ENCODE peak calls at places on chromosomes 1 and 21, in six cellular contexts. U, N, B, O, C and V are unnamed samples.

GRCh38 chr21:36706951-36707762 is 8.2 kb downstream of the SIM2 start:
- DNase-seq in B (no peak), N (peak), O (no peak), C (peak), U (peak), V (no peak)

GRCh38 chr1:12601690-12602632 is 16.0 kb downstream of the DHRS3 start:
- DNase-seq in N (peak), C (no peak), U (peak), B (peak), O (no peak), V (no peak)

GRCh38 chr1:219066098-219066497 is 107.6 kb upstream of the LYPLAL1 start:
- DNase-seq in N (no peak), U (no peak), C (no peak), O (no peak), B (no peak), V (no peak)

GRCh38 chr1:37718901-37719571 is 26.7 kb downstream of the CDCA8 start:
- DNase-seq in O (no peak), B (no peak), U (no peak), C (no peak), N (no peak), V (no peak)

GRCh38 chr1:164265232-164265631 is 293.8 kb upstream of the PBX1 start:
- DNase-seq in O (no peak), N (no peak), B (no peak), U (no peak), C (no peak), V (no peak)

GRCh38 chr1:192877283-192877886 is 68.5 kb downstream of the RGS2 start:
- DNase-seq in B (peak), C (no peak), O (no peak), U (no peak), N (no peak), V (no peak)

GRCh38 chr1:27993241-27993640 is 33.5 kb downstream of the XKR8 start:
- DNase-seq in C (no peak), N (no peak), U (no peak), B (no peak), O (no peak), V (no peak)

GRCh38 chr1:169782596-169782995 is 12.1 kb downstream of the METTL18 start:
- DNase-seq in O (no peak), U (no peak), C (no peak), B (no peak), N (no peak), V (peak)

GRCh38 chr21:17823846-17824245 is 4.7 kb upstream of the C21orf91 start:
- DNase-seq in O (no peak), C (no peak), B (no peak), N (no peak), U (no peak), V (no peak)

GRCh38 chr1:156366378-156366777 is 2.6 kb upstream of the RHBG start:
- DNase-seq in B (no peak), N (no peak), O (no peak), U (no peak), C (no peak), V (no peak)

GRCh38 chr1:156367386-156368156 is 1.4 kb upstream of the RHBG start:
- DNase-seq in N (no peak), B (no peak), O (no peak), U (no peak), C (no peak), V (no peak)

GRCh38 chr1:156366832-156367231 is 2.2 kb upstream of the RHBG start:
- DNase-seq in C (no peak), O (no peak), N (no peak), B (no peak), U (no peak), V (no peak)

GRCh38 chr1:156368889-156369684 is at the start of gene RHBG:
- DNase-seq in C (no peak), N (peak), O (no peak), B (peak), U (peak), V (no peak)

GRCh38 chr1:156368157-156368658 is 803 bp upstream of the RHBG start:
- DNase-seq in C (no peak), U (no peak), N (no peak), O (no peak), B (peak), V (no peak)
- H2BK5ac ChIP-seq in C (no peak), U (no peak), N (no peak), O (no peak), B (no peak), V (peak)

GRCh38 chr1:93805027-93805426 is 74.0 kb downstream of the DNTTIP2 start:
- DNase-seq in B (peak), N (no peak), C (no peak), U (peak), O (no peak), V (no peak)
- H3K9ac ChIP-seq in B (peak), N (no peak), C (no peak), U (no peak), O (no peak), V (no peak)

GRCh38 chr1:78267513-78268218 is 221.9 kb downstream of the GIPC2 start:
- DNase-seq in U (no peak), N (no peak), C (no peak), B (no peak), O (no peak), V (no peak)

GRCh38 chr1:78263946-78264345 is 218.2 kb downstream of the GIPC2 start:
- DNase-seq in N (no peak), C (no peak), O (no peak), U (no peak), B (no peak), V (no peak)

DNA sequence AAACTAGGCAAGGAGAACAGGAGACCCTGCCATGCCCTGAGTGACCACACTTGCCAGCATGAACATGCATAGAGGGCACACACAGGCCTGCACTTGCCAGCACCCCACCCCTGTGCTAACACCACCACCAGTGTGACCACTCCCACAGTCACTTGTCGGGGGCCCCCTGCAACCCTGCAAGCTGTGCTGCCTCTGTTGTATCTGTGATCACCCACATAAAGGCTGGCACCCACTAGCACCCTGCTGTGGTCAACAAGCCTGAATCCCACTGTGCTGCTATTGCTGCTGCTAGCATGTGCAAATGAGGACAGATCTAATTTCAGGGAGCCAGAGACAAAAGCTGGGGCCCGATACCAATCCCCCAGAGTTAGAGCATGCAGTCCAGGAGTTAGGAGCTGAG is 217.7 kb downstream of the GIPC2 start:
- DNase-seq in C (no peak), N (no peak), O (no peak), U (no peak), B (no peak), V (no peak)
- H3K14ac ChIP-seq in C (no peak), N (no peak), O (no peak), U (no peak), B (no peak), V (no peak)

DNA sequence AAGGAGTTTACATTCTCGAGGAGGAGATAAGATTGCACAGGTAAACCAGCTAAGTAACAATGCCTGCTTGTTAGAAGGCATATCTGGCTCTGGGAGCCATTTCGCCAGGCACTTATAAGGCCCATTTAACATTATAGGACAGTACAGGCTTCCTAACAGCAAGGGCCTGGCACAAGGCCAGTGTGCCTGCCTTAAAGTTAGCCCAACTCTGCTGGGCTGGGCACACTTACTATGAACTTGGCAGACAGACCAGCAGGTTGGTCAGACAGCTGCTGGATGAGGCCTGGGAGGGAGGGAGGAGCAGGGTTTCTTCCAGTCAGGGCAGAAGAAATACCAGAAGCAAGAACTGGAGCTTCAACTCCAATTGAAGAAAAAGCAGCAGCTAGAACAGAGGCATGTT is 4.7 kb downstream of the CACHD1 start:
- DNase-seq in O (no peak), U (no peak), N (no peak), C (no peak), B (no peak), V (no peak)
- H2BK5ac ChIP-seq in O (peak), U (no peak), N (no peak), C (no peak), B (no peak), V (no peak)

DNA sequence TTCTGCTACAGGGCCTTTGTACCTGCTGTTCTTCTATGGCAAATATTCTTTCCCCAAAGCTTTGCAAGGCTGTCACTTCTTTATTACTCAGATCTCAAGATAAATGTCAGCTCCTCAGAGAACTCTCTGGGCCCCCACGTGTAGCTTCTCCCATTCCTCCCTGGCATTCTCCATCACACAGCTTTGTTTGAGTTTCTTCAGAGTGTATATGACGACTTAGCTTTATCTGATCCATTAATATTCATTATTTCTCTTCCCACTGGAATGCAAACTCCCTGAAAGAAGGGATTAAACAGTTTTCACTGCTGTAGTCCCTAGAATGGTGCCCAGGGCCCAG is 174.6 kb upstream of the EDN2 start:
- DNase-seq in U (no peak), B (no peak), O (no peak), C (no peak), N (no peak), V (no peak)
- H3K9ac ChIP-seq in U (no peak), B (no peak), O (no peak), C (no peak), N (no peak), V (no peak)

GRCh38 chr1:230986976-230987375 is 8.1 kb downstream of the ARV1 start:
- DNase-seq in U (peak), N (no peak), O (no peak), C (no peak), B (peak), V (peak)

GRCh38 chr1:230983811-230984210 is 4.9 kb downstream of the ARV1 start:
- DNase-seq in N (no peak), U (no peak), B (no peak), C (no peak), O (no peak), V (no peak)

GRCh38 chr1:230987446-230987845 is 8.6 kb downstream of the ARV1 start:
- DNase-seq in B (no peak), O (no peak), U (no peak), N (no peak), C (no peak), V (no peak)

GRCh38 chr1:230982698-230983097 is 3.8 kb downstream of the ARV1 start:
- DNase-seq in U (peak), O (no peak), C (no peak), B (peak), N (no peak), V (no peak)

GRCh38 chr1:230985711-230986110 is 6.8 kb downstream of the ARV1 start:
- DNase-seq in N (no peak), C (no peak), U (no peak), B (no peak), O (no peak), V (no peak)
- H3K14ac ChIP-seq in N (no peak), C (no peak), U (no peak), B (no peak), O (no peak), V (no peak)

GRCh38 chr1:152411846-152412245 is 2.2 kb downstream of the CRNN start:
- DNase-seq in U (no peak), C (no peak), O (no peak), N (no peak), B (no peak), V (no peak)

GRCh38 chr1:152411144-152411543 is 2.9 kb downstream of the CRNN start:
- DNase-seq in B (no peak), N (no peak), O (no peak), U (no peak), C (no peak), V (no peak)

GRCh38 chr1:152415454-152416227 is 1.6 kb upstream of the CRNN start:
- DNase-seq in B (no peak), C (no peak), U (no peak), O (no peak), N (no peak), V (no peak)

GRCh38 chr1:152410599-152410998 is 3.5 kb downstream of the CRNN start:
- DNase-seq in O (no peak), U (peak), B (no peak), C (no peak), N (no peak), V (no peak)

GRCh38 chr1:152413909-152414308 is at the start of gene CRNN:
- DNase-seq in B (no peak), O (no peak), N (no peak), U (no peak), C (no peak), V (no peak)
- H2BK5ac ChIP-seq in B (no peak), O (no peak), N (no peak), U (no peak), C (no peak), V (no peak)